ENCODE peak calls at places on chromosomes 3 and 15, in eight cellular contexts. A is hippocampal formation; L is GM06990; W is stimulated activated CD4-positive, alpha-beta T cell treated with anti-CD3 and anti-CD28 coated beads, Interleukin-4, amount 100 ng/mL, for 1 hour; T is hepatic stellate cell; Z is HFFc6; Y is tibial artery; G is fibroblast of mammary gland. V is an unnamed sample.

GRCh38 chr3:124229407-124229806 is 237.5 kb upstream of the ROPN1 start:
- DNase-seq in Z (no peak), L (no peak), Y (no peak), G (no peak), W (no peak), T (no peak), A (no peak), V (no peak)

GRCh38 chr3:99808163-99808794 is 9.4 kb upstream of the CMSS1 start:
- DNase-seq in G (peak; percentile 83), A (peak; percentile 7), Z (peak; percentile 76), W (peak; percentile 16), T (peak; percentile 41), Y (peak; percentile 66), L (no peak), V (peak; percentile 33)

GRCh38 chr3:113055201-113055600 is 64.4 kb downstream of the GTPBP8 start:
- DNase-seq in T (no peak), Z (no peak), L (no peak), G (no peak), A (no peak), W (no peak), Y (no peak), V (no peak)

GRCh38 chr3:87298111-87298718 is 21.8 kb upstream of the POU1F1 start:
- DNase-seq in Y (no peak), W (no peak), A (no peak), L (no peak), Z (peak; percentile 40), T (peak; percentile 8), G (peak; percentile 45), V (peak; percentile 31)

GRCh38 chr15:69945729-69946128 is 152.0 kb downstream of the TLE3 start:
- DNase-seq in L (no peak), G (no peak), W (no peak), T (no peak), A (no peak), Y (no peak), Z (no peak), V (no peak)

GRCh38 chr15:74176262-74177208 is 3.0 kb downstream of the ISLR start:
- DNase-seq in Z (no peak), W (no peak), Y (peak; percentile 61), T (no peak), G (no peak), A (no peak), L (no peak), V (no peak)

GRCh38 chr3:114565201-114565600 is 271.4 kb downstream of the TIGIT start:
- DNase-seq in T (no peak), G (peak; percentile 35), W (no peak), A (no peak), Z (no peak), L (no peak), Y (peak; percentile 74), V (no peak)

GRCh38 chr3:142850395-142851023 is 38.4 kb downstream of the PCOLCE2 start:
- DNase-seq in G (peak; percentile 98), W (no peak), Y (no peak), Z (peak; percentile 82), T (peak; percentile 62), L (no peak), A (no peak), V (peak; percentile 92)

GRCh38 chr3:20043825-20044224 is 3.6 kb downstream of the KAT2B start:
- DNase-seq in A (no peak), L (no peak), Z (no peak), W (no peak), Y (no peak), G (no peak), T (no peak), V (no peak)

GRCh38 chr3:44772099-44772442 is 10.5 kb downstream of the KIF15 start:
- DNase-seq in G (no peak), A (no peak), Y (no peak), W (no peak), T (no peak), Z (no peak), L (no peak), V (no peak)

GRCh38 chr3:396293-396692 is 199.7 kb downstream of the CHL1 start:
- DNase-seq in G (peak; percentile 17), W (no peak), A (no peak), T (no peak), Z (no peak), L (no peak), Y (no peak), V (no peak)

GRCh38 chr3:40414270-40414669 is 27.3 kb downstream of the ENTPD3 start:
- DNase-seq in A (no peak), T (no peak), W (no peak), L (no peak), Z (no peak), Y (no peak), G (no peak), V (no peak)

GRCh38 chr3:175746308-175746707 is 887.2 kb downstream of the NAALADL2 start:
- DNase-seq in W (no peak), Y (no peak), Z (no peak), L (no peak), G (no peak), A (no peak), T (no peak), V (no peak)

GRCh38 chr15:39695793-39696192 is 86.8 kb downstream of the FSIP1 start:
- DNase-seq in A (no peak), L (no peak), G (no peak), Y (no peak), W (no peak), T (no peak), Z (no peak), V (no peak)

GRCh38 chr15:100430381-100430780 is 88.6 kb upstream of the ADAMTS17 start:
- DNase-seq in A (no peak), W (no peak), Y (no peak), G (no peak), L (no peak), T (no peak), Z (no peak), V (no peak)

GRCh38 chr3:39124876-39125836 is 17.7 kb downstream of the TTC21A start:
- DNase-seq in Z (peak; percentile 36), G (peak; percentile 41), Y (peak; percentile 66), A (no peak), T (no peak), W (no peak), L (no peak), V (no peak)

GRCh38 chr3:120853416-120853815 is 54.6 kb upstream of the STXBP5L start:
- DNase-seq in Z (no peak), A (no peak), G (no peak), L (no peak), Y (no peak), W (no peak), T (no peak), V (no peak)

GRCh38 chr3:69122398-69122797 is at the start of gene LMOD3:
- DNase-seq in L (no peak), W (no peak), G (no peak), Z (no peak), A (no peak), Y (no peak), T (no peak), V (no peak)

GRCh38 chr15:25706176-25706970 is 156.8 kb downstream of the ATP10A start:
- DNase-seq in A (no peak), Y (peak; percentile 48), G (no peak), L (no peak), W (no peak), Z (no peak), T (no peak), V (no peak)

GRCh38 chr15:92005154-92005553 is 151.6 kb downstream of the SLCO3A1 start:
- DNase-seq in L (no peak), Z (no peak), W (no peak), T (no peak), G (no peak), A (no peak), Y (no peak), V (no peak)

GRCh38 chr15:68510558-68510957 is 68.2 kb upstream of the CORO2B start:
- DNase-seq in A (no peak), W (no peak), T (no peak), L (no peak), Y (no peak), G (no peak), Z (no peak), V (no peak)

GRCh38 chr3:160755776-160756304 is at the start of gene PPM1L:
- DNase-seq in A (peak; percentile 59), L (no peak), G (peak; percentile 8), T (peak; percentile 19), W (peak; percentile 60), Z (peak; percentile 1), Y (peak; percentile 77), V (no peak)

GRCh38 chr3:101383156-101383575 is 62.8 kb upstream of the IMPG2 start:
- DNase-seq in Y (no peak), Z (no peak), W (no peak), L (no peak), G (peak; percentile 6), T (peak; percentile 16), A (no peak), V (no peak)

GRCh38 chr15:98442379-98442833 is 205.9 kb upstream of the IGF1R start:
- DNase-seq in Z (peak; percentile 89), W (peak; percentile 54), T (peak; percentile 74), A (no peak), Y (no peak), L (no peak), G (peak; percentile 85), V (peak; percentile 78)

GRCh38 chr3:130961458-130961857 is 65.2 kb downstream of the ASTE1 start:
- DNase-seq in Z (no peak), L (no peak), G (no peak), A (no peak), T (no peak), Y (no peak), W (no peak), V (no peak)

GRCh38 chr3:157810924-157811718 is 295.1 kb downstream of the SHOX2 start:
- DNase-seq in T (no peak), G (no peak), Z (no peak), L (no peak), A (no peak), W (no peak), Y (no peak), V (no peak)

V was measured in Caki2.